ENCODE peak calls at places on chromosomes 7 and 10, in four cellular contexts. Z is HCT116, G is K562, W is HepG2. Q is an unnamed sample.

GRCh38 chr10:122487231-122487765 is 25.9 kb downstream of the HTRA1 start:
- DNase-seq in Z (no peak), G (no peak), W (no peak), Q (no peak)

GRCh38 chr7:29853072-29853471 is 46.8 kb downstream of the WIPF3 start:
- DNase-seq in Z (no peak), G (no peak), W (no peak), Q (no peak)

GRCh38 chr10:11832042-11832441 is 8.9 kb downstream of the PROSER2 start:
- DNase-seq in Z (no peak), G (no peak), W (peak), Q (no peak)

GRCh38 chr10:58278274-58278961 is 9.5 kb downstream of the CISD1 start:
- DNase-seq in Z (no peak), G (no peak), W (no peak), Q (no peak)

GRCh38 chr7:151427705-151428392 is 12.1 kb downstream of the CRYGN start:
- DNase-seq in Z (no peak), G (no peak), W (no peak), Q (no peak)

GRCh38 chr10:59817806-59818205 is 64.6 kb upstream of the MRLN start:
- DNase-seq in Z (no peak), G (no peak), W (no peak), Q (no peak)

GRCh38 chr7:146670532-146670931 is 553.9 kb downstream of the CNTNAP2 start:
- DNase-seq in Z (no peak), G (no peak), W (no peak), Q (no peak)

GRCh38 chr10:15690031-15690430 is 29.7 kb downstream of the ITGA8 start:
- DNase-seq in Z (no peak), G (no peak), W (no peak), Q (no peak)

GRCh38 chr7:40156988-40157387 is 22.2 kb downstream of the SUGCT start:
- DNase-seq in Z (no peak), G (no peak), W (no peak), Q (no peak)

GRCh38 chr7:118288098-118288497 is 63.6 kb downstream of the ANKRD7 start:
- DNase-seq in Z (no peak), G (no peak), W (no peak), Q (no peak)

GRCh38 chr7:121302214-121302745 is 26.5 kb upstream of the WNT16 start:
- DNase-seq in Z (peak), G (no peak), W (no peak), Q (no peak)

GRCh38 chr7:1925349-1925748 is 255.3 kb downstream of the ELFN1 start:
- DNase-seq in Z (no peak), G (peak), W (peak), Q (no peak)

GRCh38 chr7:155381852-155382801 is 75.8 kb upstream of the EN2 start:
- DNase-seq in Z (no peak), G (no peak), W (no peak), Q (no peak)

GRCh38 chr10:1536341-1536740 is 201.0 kb downstream of the ADARB2 start:
- DNase-seq in Z (no peak), G (no peak), W (no peak), Q (no peak)

GRCh38 chr10:78224602-78225001 is 190.9 kb downstream of the RPS24 start:
- DNase-seq in Z (no peak), G (no peak), W (no peak), Q (no peak)

GRCh38 chr7:23418046-23418445 is 52.2 kb downstream of the IGF2BP3 start:
- DNase-seq in Z (no peak), G (no peak), W (no peak), Q (no peak)

GRCh38 chr7:66961096-66961495 is 34.3 kb downstream of the SBDS start:
- DNase-seq in Z (no peak), G (no peak), W (no peak), Q (no peak)

GRCh38 chr7:90595341-90595800 is 750 bp upstream of the CDK14 start:
- DNase-seq in Z (no peak), G (no peak), W (no peak), Q (no peak)

GRCh38 chr7:45670227-45670626 is 96.1 kb downstream of the ADCY1 start:
- DNase-seq in Z (no peak), G (no peak), W (no peak), Q (no peak)

GRCh38 chr7:41189866-41190265 is 513.0 kb downstream of the INHBA start:
- DNase-seq in Z (peak), G (no peak), W (no peak), Q (peak)

GRCh38 chr10:113532724-113533123 is 20.1 kb upstream of the HABP2 start:
- DNase-seq in Z (no peak), G (no peak), W (no peak), Q (no peak)

GRCh38 chr10:19828278-19829049 is 12.2 kb downstream of the PLXDC2 start:
- DNase-seq in Z (no peak), G (no peak), W (no peak), Q (no peak)

GRCh38 chr7:39413866-39414668 is 152.1 kb upstream of the YAE1 start:
- DNase-seq in Z (peak), G (peak), W (peak), Q (peak)

GRCh38 chr7:50662059-50662689 is 97.0 kb upstream of the DDC start:
- DNase-seq in Z (no peak), G (no peak), W (no peak), Q (no peak)

GRCh38 chr10:27366769-27367168 is 126.2 kb upstream of the ACBD5 start:
- DNase-seq in Z (no peak), G (no peak), W (no peak), Q (no peak)

GRCh38 chr7:158676898-158677297 is 27.7 kb downstream of the NCAPG2 start:
- DNase-seq in Z (no peak), G (no peak), W (no peak), Q (no peak)

GRCh38 chr10:132624847-132625839 is 87.6 kb downstream of the INPP5A start:
- DNase-seq in Z (no peak), G (no peak), W (no peak), Q (no peak)

GRCh38 chr7:100895701-100895955 is at the start of gene ACHE:
- DNase-seq in Z (no peak), G (no peak), W (no peak), Q (no peak)

GRCh38 chr10:102517553-102517952 is 13.8 kb downstream of the SUFU start:
- DNase-seq in Z (no peak), G (no peak), W (no peak), Q (no peak)

GRCh38 chr10:30111340-30111980 is 52.1 kb upstream of the JCAD start:
- DNase-seq in Z (no peak), G (no peak), W (no peak), Q (no peak)

GRCh38 chr7:2802504-2803341 is 41.4 kb downstream of the GNA12 start:
- DNase-seq in Z (no peak), G (no peak), W (peak), Q (peak)

GRCh38 chr7:8625612-8626011 is 192.2 kb downstream of the NXPH1 start:
- DNase-seq in Z (no peak), G (no peak), W (no peak), Q (no peak)

GRCh38 chr10:70956029-70956759 is 67.8 kb upstream of the PCBD1 start:
- DNase-seq in Z (no peak), G (peak), W (peak), Q (peak)

GRCh38 chr10:70740441-70741288 is 44.5 kb downstream of the TBATA start:
- DNase-seq in Z (no peak), G (no peak), W (no peak), Q (no peak)

GRCh38 chr10:13715091-13715490 is 128.3 kb downstream of the PRPF18 start:
- DNase-seq in Z (no peak), G (no peak), W (no peak), Q (no peak)

GRCh38 chr10:97601268-97602215 is 12.0 kb downstream of the C10orf62 start:
- DNase-seq in Z (no peak), G (no peak), W (no peak), Q (no peak)

GRCh38 chr7:98800996-98801395 is 68.8 kb downstream of the TMEM130 start:
- DNase-seq in Z (no peak), G (no peak), W (no peak), Q (no peak)

GRCh38 chr10:103476046-103476768 is 2.8 kb downstream of the CALHM3 start:
- DNase-seq in Z (no peak), G (peak), W (no peak), Q (no peak)

DNA sequence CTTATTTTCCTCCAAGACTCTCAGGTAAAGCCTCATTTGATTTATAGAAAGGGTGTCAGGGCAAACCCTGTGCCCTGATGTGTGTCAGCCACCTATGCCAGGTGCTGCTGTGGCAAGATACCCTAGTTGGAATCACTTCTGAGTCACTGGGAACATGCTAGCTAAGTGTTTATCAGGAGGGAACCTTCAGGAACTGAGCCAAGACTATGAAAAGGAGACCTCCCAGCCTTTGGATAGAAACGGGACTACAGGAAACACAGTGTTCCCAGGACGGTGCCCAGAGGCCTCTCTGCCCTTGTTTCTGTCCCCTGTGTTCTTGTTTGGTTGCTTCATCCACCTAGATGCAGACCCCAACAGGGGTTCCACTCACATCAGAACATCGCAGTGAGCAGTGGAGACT is 28.5 kb downstream of the CNNM1 start:
- DNase-seq in Z (no peak), G (no peak), W (no peak), Q (no peak)
- TF ChIP-seq JUND in Z (no peak), G (no peak), W (no peak), Q (no peak)

DNA sequence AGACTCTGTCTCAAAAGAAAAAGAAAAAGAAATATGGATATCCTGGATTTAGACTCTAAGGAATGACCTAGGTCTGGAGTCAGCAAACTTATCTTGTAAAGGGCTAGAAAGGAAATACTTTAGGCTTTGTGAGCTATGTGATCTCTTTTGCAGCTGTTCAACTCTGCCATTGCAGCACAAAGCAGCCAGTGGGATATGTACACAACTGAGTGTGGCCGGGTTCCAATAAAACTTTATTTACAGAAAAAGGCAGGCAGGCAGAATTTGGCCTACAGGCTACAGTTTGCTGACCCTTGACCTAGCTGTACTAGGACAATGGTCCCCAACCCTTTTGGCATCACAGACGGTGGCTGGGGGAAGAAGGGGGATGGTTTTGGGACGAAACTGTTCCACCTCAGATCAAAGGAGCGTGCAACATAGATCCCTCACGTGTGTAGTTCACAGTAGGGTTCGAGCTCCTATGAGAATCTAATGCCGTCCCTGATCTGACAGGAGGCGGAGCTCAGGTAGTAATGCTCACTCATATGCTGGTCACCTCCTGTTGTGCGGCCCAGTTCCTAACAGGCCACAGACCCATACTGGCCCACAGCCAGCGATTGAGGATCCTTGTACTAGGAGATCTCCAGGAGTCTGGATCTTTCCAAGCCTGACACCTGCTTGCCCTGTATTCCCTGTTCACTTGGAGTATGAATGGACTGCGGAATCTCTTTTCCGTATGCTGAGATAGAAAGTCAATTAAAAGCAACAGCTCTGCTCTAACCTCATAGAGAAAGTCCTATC is 63.0 kb downstream of the CUL1 start:
- DNase-seq in Z (no peak), G (no peak), W (no peak), Q (no peak)
- TF ChIP-seq JUND in Z (no peak), G (no peak), W (no peak), Q (no peak)

DNA sequence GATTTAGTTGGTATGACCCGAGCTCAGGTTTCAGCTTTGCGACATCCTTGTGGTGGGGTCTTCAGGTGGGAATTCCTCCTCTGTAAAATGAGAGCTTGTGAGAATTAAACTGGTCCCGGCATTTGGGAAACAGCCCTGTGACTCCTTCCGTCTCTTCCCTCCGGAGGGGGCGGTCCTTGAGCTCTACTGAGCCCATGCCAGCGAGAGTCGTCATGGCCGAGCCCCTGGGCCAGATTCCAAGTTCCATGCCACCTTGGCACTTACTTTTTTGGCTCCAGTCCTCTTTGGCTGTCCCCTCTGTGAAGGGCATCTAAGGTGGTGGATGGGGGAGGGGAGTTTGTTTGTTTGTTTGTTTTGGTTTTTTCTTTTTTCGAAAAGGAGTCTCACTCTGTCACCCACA is 47.6 kb downstream of the GTF2IRD1 start:
- DNase-seq in Z (no peak), G (no peak), W (no peak), Q (peak)
- TF ChIP-seq JUND in Z (no peak), G (no peak), W (no peak), Q (no peak)

GRCh38 chr7:106731207-106731606 is 70.2 kb upstream of the CCDC71L start:
- DNase-seq in Z (no peak), G (no peak), W (no peak), Q (no peak)

GRCh38 chr7:106730021-106730420 is 69.1 kb upstream of the CCDC71L start:
- DNase-seq in Z (no peak), G (no peak), W (no peak), Q (no peak)

GRCh38 chr7:106732045-106732444 is 71.1 kb upstream of the CCDC71L start:
- DNase-seq in Z (no peak), G (no peak), W (no peak), Q (no peak)

GRCh38 chr7:106735637-106736036 is 74.7 kb upstream of the CCDC71L start:
- DNase-seq in Z (no peak), G (no peak), W (no peak), Q (no peak)

DNA sequence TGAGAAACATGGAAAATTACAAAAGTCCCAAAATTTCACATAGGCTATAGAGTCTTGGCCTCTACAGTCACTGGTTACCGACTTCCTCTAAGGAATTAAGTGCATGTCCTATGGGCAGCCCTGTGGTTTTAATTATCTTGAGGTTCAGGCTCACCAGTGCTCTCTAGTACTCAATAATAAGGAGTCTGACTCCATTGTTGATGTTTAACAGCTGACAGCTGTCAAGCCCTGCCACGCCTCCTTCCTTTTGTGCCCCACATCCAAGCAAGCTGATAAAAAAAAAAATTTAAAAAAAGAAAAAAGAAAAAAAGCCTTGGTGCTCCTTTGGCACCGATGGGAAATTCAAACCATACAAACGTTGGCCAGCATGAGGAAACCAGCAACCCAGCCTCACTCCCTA is 70.7 kb upstream of the CCDC71L start:
- DNase-seq in Z (no peak), G (no peak), W (no peak), Q (no peak)
- TF ChIP-seq JUND in Z (no peak), G (no peak), W (no peak), Q (no peak)

Q was measured in T47D.